ENCODE peak calls at places on chromosomes 16 and 17, in five cellular contexts. Z is AG08395; H is astrocyte; M is T-helper 1 cell; O is stimulated activated CD4-positive, alpha-beta T cell treated with anti-CD3 and anti-CD28 coated beads, Interleukin-4, amount 100 ng/mL, for 4 hours. A is an unnamed sample.
A peak's percentile ranks its signal among the peaks of the same experiment; 100 is the strongest.

GRCh38 chr17:30716461-30717289 is 107.8 kb downstream of the CRLF3 start:
- DNase-seq in Z (no peak), H (no peak), M (no peak), O (no peak), A (peak; percentile 66)

GRCh38 chr17:19610879-19611278 is 37.7 kb upstream of the ALDH3A2 start:
- DNase-seq in Z (no peak), H (no peak), M (no peak), O (no peak), A (peak; percentile 74)

GRCh38 chr16:12255919-12256665 is 279.6 kb downstream of the SNX29 start:
- DNase-seq in Z (no peak), H (no peak), M (no peak), O (no peak), A (no peak)

GRCh38 chr16:5604770-5605169 is 507.2 kb upstream of the EEF2KMT start:
- DNase-seq in Z (no peak), H (no peak), M (no peak), O (no peak), A (peak; percentile 77)

GRCh38 chr17:55584055-55584685 is 72.9 kb upstream of the SMIM36 start:
- DNase-seq in Z (peak; percentile 39), H (peak; percentile 47), M (no peak), O (no peak), A (peak; percentile 56)

GRCh38 chr17:1571362-1571746 is 8.8 kb upstream of the PITPNA start:
- DNase-seq in Z (no peak), H (no peak), M (no peak), O (no peak), A (no peak)

GRCh38 chr17:10673318-10673717 is 16.2 kb upstream of the MYH3 start:
- DNase-seq in Z (no peak), H (no peak), M (no peak), O (no peak), A (no peak)

GRCh38 chr16:20268409-20268808 is 58.9 kb downstream of the GP2 start:
- DNase-seq in Z (no peak), H (no peak), M (no peak), O (no peak), A (no peak)

GRCh38 chr16:49704586-49705155 is 151.2 kb downstream of the ZNF423 start:
- DNase-seq in Z (no peak), H (no peak), M (no peak), O (no peak), A (no peak)

GRCh38 chr17:77888242-77889134 is 70.0 kb upstream of the TNRC6C start:
- DNase-seq in Z (no peak), H (peak; percentile 6), M (no peak), O (no peak), A (no peak)

GRCh38 chr16:8886593-8887437 is 4.7 kb downstream of the LITAFD start:
- DNase-seq in Z (no peak), H (no peak), M (no peak), O (no peak), A (no peak)

GRCh38 chr17:37088913-37089312 is 140.2 kb downstream of the AATF start:
- DNase-seq in Z (no peak), H (no peak), M (no peak), O (no peak), A (no peak)

GRCh38 chr17:28925912-28926365 is 23.1 kb upstream of the DHRS13 start:
- DNase-seq in Z (peak; percentile 79), H (peak; percentile 92), M (peak; percentile 90), O (no peak), A (peak; percentile 91)

GRCh38 chr17:80779961-80780380 is 211.7 kb upstream of the CHMP6 start:
- DNase-seq in Z (peak; percentile 55), H (no peak), M (no peak), O (no peak), A (peak; percentile 82)

GRCh38 chr17:31493656-31494155 is 102.2 kb downstream of the RAB11FIP4 start:
- DNase-seq in Z (no peak), H (no peak), M (peak; percentile 23), O (no peak), A (no peak)

GRCh38 chr17:13560935-13561334 is 40.8 kb downstream of the HS3ST3A1 start:
- DNase-seq in Z (no peak), H (no peak), M (no peak), O (no peak), A (no peak)

GRCh38 chr17:36675786-36676185 is 74.4 kb downstream of the MRM1 start:
- DNase-seq in Z (no peak), H (no peak), M (peak; percentile 46), O (no peak), A (no peak)

GRCh38 chr16:48918520-48919258 is 308.7 kb upstream of the N4BP1 start:
- DNase-seq in Z (peak; percentile 14), H (no peak), M (no peak), O (no peak), A (no peak)

GRCh38 chr17:67801626-67802175 is 23.6 kb upstream of the BPTF start:
- DNase-seq in Z (no peak), H (no peak), M (no peak), O (no peak), A (no peak)

GRCh38 chr16:74770826-74771526 is 3.6 kb downstream of the FA2H start:
- DNase-seq in Z (no peak), H (no peak), M (no peak), O (no peak), A (no peak)

GRCh38 chr17:50129946-50130777 is at the start of gene SAMD14:
- DNase-seq in Z (peak; percentile 73), H (no peak), M (no peak), O (peak; percentile 44), A (no peak)

GRCh38 chr16:31063843-31064611 is 10.0 kb downstream of the ZNF668 start:
- DNase-seq in Z (no peak), H (peak; percentile 24), M (peak; percentile 53), O (no peak), A (no peak)

GRCh38 chr16:50530277-50531236 is 17.6 kb upstream of the NKD1 start:
- DNase-seq in Z (no peak), H (no peak), M (no peak), O (no peak), A (no peak)